ENCODE peak calls at places on chromosomes 11 and 22, in five cellular contexts. One of them, this sample, is unnamed.

GRCh38 chr11:111528557-111528956 is 12.0 kb upstream of the LAYN start:
- DNase-seq in lung: no peak
- DNase-seq in AG08396: no peak
- DNase-seq in fibroblast of lung: peak; percentile 23
- DNase-seq in cardiac septum: no peak
- DNase-seq in this sample: no peak

GRCh38 chr11:78376858-78377257 is 40.8 kb downstream of the GAB2 start:
- DNase-seq in lung: no peak
- DNase-seq in AG08396: no peak
- DNase-seq in fibroblast of lung: no peak
- DNase-seq in cardiac septum: no peak
- DNase-seq in this sample: no peak

GRCh38 chr11:131522851-131523250 is 152.4 kb downstream of the NTM start:
- DNase-seq in lung: no peak
- DNase-seq in AG08396: no peak
- DNase-seq in fibroblast of lung: peak; percentile 30
- DNase-seq in cardiac septum: no peak
- DNase-seq in this sample: no peak

GRCh38 chr11:103591554-103591953 is 444.9 kb upstream of the DDI1 start:
- DNase-seq in lung: no peak
- DNase-seq in AG08396: no peak
- DNase-seq in fibroblast of lung: peak; percentile 49
- DNase-seq in cardiac septum: no peak
- DNase-seq in this sample: no peak

GRCh38 chr22:39728236-39728860 is 157.8 kb downstream of the CACNA1I start:
- DNase-seq in lung: no peak
- DNase-seq in AG08396: no peak
- DNase-seq in fibroblast of lung: no peak
- DNase-seq in cardiac septum: peak; percentile 54
- DNase-seq in this sample: peak; percentile 38

GRCh38 chr22:49727881-49728563 is 99.7 kb downstream of the BRD1 start:
- DNase-seq in lung: no peak
- DNase-seq in AG08396: no peak
- DNase-seq in fibroblast of lung: no peak
- DNase-seq in cardiac septum: no peak
- DNase-seq in this sample: peak; percentile 45

GRCh38 chr11:118295834-118296454 is 8.6 kb upstream of the CD3E start:
- DNase-seq in lung: no peak
- DNase-seq in AG08396: no peak
- DNase-seq in fibroblast of lung: peak; percentile 27
- DNase-seq in cardiac septum: no peak
- DNase-seq in this sample: peak; percentile 24

GRCh38 chr11:27296406-27296994 is 66.5 kb downstream of the CCDC34 start:
- DNase-seq in lung: no peak
- DNase-seq in AG08396: peak; percentile 39
- DNase-seq in fibroblast of lung: peak; percentile 75
- DNase-seq in cardiac septum: no peak
- DNase-seq in this sample: no peak

GRCh38 chr22:19969141-19969928 is 27.7 kb upstream of the TXNRD2 start:
- DNase-seq in lung: no peak
- DNase-seq in AG08396: no peak
- DNase-seq in fibroblast of lung: no peak
- DNase-seq in cardiac septum: no peak
- DNase-seq in this sample: no peak

GRCh38 chr22:49976439-49977175 is 16.0 kb downstream of the PIM3 start:
- DNase-seq in lung: no peak
- DNase-seq in AG08396: no peak
- DNase-seq in fibroblast of lung: no peak
- DNase-seq in cardiac septum: peak; percentile 27
- DNase-seq in this sample: no peak

GRCh38 chr11:119380160-119380815 is 1.2 kb downstream of the USP2 start:
- DNase-seq in lung: no peak
- DNase-seq in AG08396: peak; percentile 4
- DNase-seq in fibroblast of lung: no peak
- DNase-seq in cardiac septum: no peak
- DNase-seq in this sample: peak; percentile 55

GRCh38 chr11:74532496-74533246 is 39.1 kb upstream of the LIPT2 start:
- DNase-seq in lung: no peak
- DNase-seq in AG08396: no peak
- DNase-seq in fibroblast of lung: no peak
- DNase-seq in cardiac septum: no peak
- DNase-seq in this sample: peak; percentile 83

GRCh38 chr11:111570796-111571195 is 30.3 kb downstream of the LAYN start:
- DNase-seq in lung: no peak
- DNase-seq in AG08396: no peak
- DNase-seq in fibroblast of lung: no peak
- DNase-seq in cardiac septum: no peak
- DNase-seq in this sample: no peak

GRCh38 chr22:32327066-32327465 is 30.6 kb upstream of the RFPL3 start:
- DNase-seq in lung: no peak
- DNase-seq in AG08396: no peak
- DNase-seq in fibroblast of lung: no peak
- DNase-seq in cardiac septum: no peak
- DNase-seq in this sample: peak; percentile 15

GRCh38 chr11:110160016-110160415 is 66.8 kb downstream of the ZC3H12C start:
- DNase-seq in lung: no peak
- DNase-seq in AG08396: no peak
- DNase-seq in fibroblast of lung: peak; percentile 41
- DNase-seq in cardiac septum: no peak
- DNase-seq in this sample: no peak

GRCh38 chr11:86431258-86431657 is 56.6 kb downstream of the CCDC81 start:
- DNase-seq in lung: no peak
- DNase-seq in AG08396: no peak
- DNase-seq in fibroblast of lung: no peak
- DNase-seq in cardiac septum: no peak
- DNase-seq in this sample: no peak

GRCh38 chr22:19066531-19067271 is 55.5 kb downstream of the DGCR2 start:
- DNase-seq in lung: no peak
- DNase-seq in AG08396: peak; percentile 94
- DNase-seq in fibroblast of lung: peak; percentile 76
- DNase-seq in cardiac septum: peak; percentile 67
- DNase-seq in this sample: peak; percentile 29

GRCh38 chr11:706957-707816 is 1.2 kb downstream of the EPS8L2 start:
- DNase-seq in lung: peak; percentile 66
- DNase-seq in AG08396: peak; percentile 76
- DNase-seq in fibroblast of lung: peak; percentile 29
- DNase-seq in cardiac septum: no peak
- DNase-seq in this sample: peak; percentile 87

GRCh38 chr22:43273902-43274484 is 69.2 kb downstream of the SCUBE1 start:
- DNase-seq in lung: peak; percentile 58
- DNase-seq in AG08396: peak; percentile 77
- DNase-seq in fibroblast of lung: peak; percentile 33
- DNase-seq in cardiac septum: no peak
- DNase-seq in this sample: peak; percentile 88

GRCh38 chr22:45554040-45554406 is 51.3 kb downstream of the FBLN1 start:
- DNase-seq in lung: no peak
- DNase-seq in AG08396: no peak
- DNase-seq in fibroblast of lung: no peak
- DNase-seq in cardiac septum: no peak
- DNase-seq in this sample: no peak

GRCh38 chr11:10385696-10386095 is 69.4 kb upstream of the AMPD3 start:
- DNase-seq in lung: no peak
- DNase-seq in AG08396: peak; percentile 21
- DNase-seq in fibroblast of lung: no peak
- DNase-seq in cardiac septum: no peak
- DNase-seq in this sample: no peak

GRCh38 chr11:13188179-13188578 is 89.4 kb upstream of the BMAL1 start:
- DNase-seq in lung: no peak
- DNase-seq in AG08396: no peak
- DNase-seq in fibroblast of lung: no peak
- DNase-seq in cardiac septum: no peak
- DNase-seq in this sample: no peak

GRCh38 chr11:75184051-75184450 is 33.1 kb downstream of the SLCO2B1 start:
- DNase-seq in lung: no peak
- DNase-seq in AG08396: no peak
- DNase-seq in fibroblast of lung: no peak
- DNase-seq in cardiac septum: no peak
- DNase-seq in this sample: no peak